ENCODE peak calls at places on chromosomes 11 and 22, in four cellular contexts. F, J, K and T are unnamed samples.

GRCh38 chr11:84855846-84856245 is 771.3 kb downstream of the DLG2 start:
- DNase-seq in J (no peak), K (no peak), F (no peak), T (no peak)

GRCh38 chr11:80241766-80242165 is 800.9 kb upstream of the TENM4 start:
- DNase-seq in F (no peak), J (no peak), K (no peak), T (no peak)

GRCh38 chr11:83681045-83681781 is 395.0 kb upstream of the CCDC90B start:
- DNase-seq in J (no peak), K (no peak), F (no peak), T (no peak)

GRCh38 chr22:50271519-50271970 is 1.4 kb upstream of the MAPK11 start:
- DNase-seq in K (peak), F (peak), J (peak), T (no peak)

GRCh38 chr11:113114452-113115027 is 153.3 kb downstream of the NCAM1 start:
- DNase-seq in K (no peak), J (peak), F (peak), T (no peak)

GRCh38 chr22:36873614-36874308 is 13.0 kb downstream of the NCF4 start:
- DNase-seq in J (peak), F (peak), K (no peak), T (no peak)

GRCh38 chr22:30371981-30372380 is 15.2 kb downstream of the CCDC157 start:
- DNase-seq in K (no peak), F (no peak), J (no peak), T (no peak)

GRCh38 chr11:68160100-68160695 is 39.0 kb upstream of the CHKA start:
- DNase-seq in F (no peak), J (no peak), K (no peak), T (no peak)

GRCh38 chr11:93741882-93742226 is 382 bp downstream of the C11orf54 start:
- DNase-seq in F (peak), K (no peak), J (no peak), T (no peak)

GRCh38 chr11:3049430-3050243 is 7.6 kb downstream of the CARS1 start:
- DNase-seq in K (no peak), F (peak), J (no peak), T (no peak)

GRCh38 chr11:133787379-133788103 is 57.8 kb downstream of the SPATA19 start:
- DNase-seq in F (no peak), J (peak), K (no peak), T (no peak)

GRCh38 chr11:17915500-17916143 is 97.2 kb downstream of the SERGEF start:
- DNase-seq in F (no peak), K (no peak), J (no peak), T (no peak)

GRCh38 chr11:42625757-42626156 is 686.0 kb upstream of the API5 start:
- DNase-seq in K (no peak), J (no peak), F (no peak), T (no peak)

GRCh38 chr11:117183724-117184349 is 5.3 kb downstream of the SIDT2 start:
- DNase-seq in F (no peak), K (no peak), J (no peak), T (no peak)

GRCh38 chr11:18395735-18396504 is 1.6 kb downstream of the LDHA start:
- DNase-seq in J (peak), F (peak), K (peak), T (peak)

GRCh38 chr22:37985050-37985585 is 763 bp upstream of the SOX10 start:
- DNase-seq in K (no peak), J (no peak), F (no peak), T (no peak)